ENCODE peak calls at places on chromosomes 13 and 19, in six cellular contexts. One of them, this sample, is unnamed.

GRCh38 chr19:15283141-15283885 is 49.0 kb downstream of the BRD4 start:
- DNase-seq in spleen: peak; percentile 46
- DNase-seq in stomach: no peak
- DNase-seq in suprapubic skin: no peak
- DNase-seq in SK-N-SH: no peak
- DNase-seq in HL-60: no peak
- DNase-seq in this sample: peak; percentile 77

GRCh38 chr19:43435775-43436174 is 21.1 kb downstream of the TEX101 start:
- DNase-seq in stomach: no peak
- DNase-seq in HL-60: no peak
- DNase-seq in suprapubic skin: no peak
- DNase-seq in SK-N-SH: no peak
- DNase-seq in spleen: no peak
- DNase-seq in this sample: no peak

GRCh38 chr13:38819053-38819452 is 132.2 kb downstream of the FREM2 start:
- DNase-seq in HL-60: no peak
- DNase-seq in spleen: no peak
- DNase-seq in suprapubic skin: no peak
- DNase-seq in SK-N-SH: no peak
- DNase-seq in stomach: peak; percentile 56
- DNase-seq in this sample: peak; percentile 68

GRCh38 chr13:26929971-26930730 is 169.6 kb upstream of the GPR12 start:
- DNase-seq in spleen: peak; percentile 90
- DNase-seq in SK-N-SH: peak; percentile 79
- DNase-seq in suprapubic skin: no peak
- DNase-seq in HL-60: peak; percentile 66
- DNase-seq in stomach: peak; percentile 69
- DNase-seq in this sample: peak; percentile 77

GRCh38 chr13:63189712-63190111 is 1774.1 kb upstream of the PCDH20 start:
- DNase-seq in stomach: no peak
- DNase-seq in spleen: no peak
- DNase-seq in HL-60: no peak
- DNase-seq in suprapubic skin: no peak
- DNase-seq in SK-N-SH: no peak
- DNase-seq in this sample: no peak

GRCh38 chr13:30049692-30050091 is 199.3 kb upstream of the UBL3 start:
- DNase-seq in SK-N-SH: no peak
- DNase-seq in stomach: no peak
- DNase-seq in suprapubic skin: no peak
- DNase-seq in HL-60: no peak
- DNase-seq in spleen: no peak
- DNase-seq in this sample: no peak

GRCh38 chr19:51457351-51458013 is 772 bp downstream of the SIGLEC8 start:
- DNase-seq in HL-60: no peak
- DNase-seq in stomach: no peak
- DNase-seq in SK-N-SH: no peak
- DNase-seq in suprapubic skin: no peak
- DNase-seq in spleen: no peak
- DNase-seq in this sample: no peak

GRCh38 chr13:47004552-47004951 is 107.7 kb upstream of the HTR2A start:
- DNase-seq in SK-N-SH: no peak
- DNase-seq in stomach: no peak
- DNase-seq in HL-60: no peak
- DNase-seq in spleen: no peak
- DNase-seq in suprapubic skin: no peak
- DNase-seq in this sample: no peak

GRCh38 chr19:53333466-53334449 is at the start of gene ZNF845:
- DNase-seq in SK-N-SH: peak; percentile 91
- DNase-seq in stomach: peak; percentile 98
- DNase-seq in suprapubic skin: peak; percentile 97
- DNase-seq in spleen: peak; percentile 98
- DNase-seq in HL-60: peak; percentile 93
- DNase-seq in this sample: peak; percentile 98

GRCh38 chr19:39154626-39155100 is 29.1 kb downstream of the PAK4 start:
- DNase-seq in stomach: peak; percentile 85
- DNase-seq in SK-N-SH: peak; percentile 75
- DNase-seq in spleen: no peak
- DNase-seq in suprapubic skin: no peak
- DNase-seq in HL-60: no peak
- DNase-seq in this sample: no peak

GRCh38 chr19:50315773-50316448 is 13.3 kb downstream of the KCNC3 start:
- DNase-seq in SK-N-SH: peak; percentile 84
- DNase-seq in HL-60: no peak
- DNase-seq in stomach: no peak
- DNase-seq in suprapubic skin: no peak
- DNase-seq in spleen: no peak
- DNase-seq in this sample: no peak

GRCh38 chr19:55058781-55059610 is 4.0 kb downstream of the RDH13 start:
- DNase-seq in HL-60: no peak
- DNase-seq in suprapubic skin: no peak
- DNase-seq in stomach: no peak
- DNase-seq in SK-N-SH: no peak
- DNase-seq in spleen: no peak
- DNase-seq in this sample: no peak

GRCh38 chr19:3369337-3370213 is 3.2 kb downstream of the NFIC start:
- DNase-seq in spleen: peak; percentile 84
- DNase-seq in SK-N-SH: no peak
- DNase-seq in suprapubic skin: no peak
- DNase-seq in HL-60: peak; percentile 51
- DNase-seq in stomach: peak; percentile 72
- DNase-seq in this sample: peak; percentile 94

GRCh38 chr13:77476456-77476855 is 59.0 kb upstream of the SCEL start:
- DNase-seq in SK-N-SH: no peak
- DNase-seq in spleen: no peak
- DNase-seq in suprapubic skin: no peak
- DNase-seq in stomach: no peak
- DNase-seq in HL-60: no peak
- DNase-seq in this sample: no peak

GRCh38 chr19:10100163-10100785 is 2.2 kb downstream of the ANGPTL6 start:
- DNase-seq in suprapubic skin: no peak
- DNase-seq in stomach: no peak
- DNase-seq in HL-60: no peak
- DNase-seq in SK-N-SH: no peak
- DNase-seq in spleen: peak; percentile 39
- DNase-seq in this sample: no peak

GRCh38 chr19:934197-934840 is 8.5 kb downstream of the ARID3A start:
- DNase-seq in HL-60: no peak
- DNase-seq in suprapubic skin: no peak
- DNase-seq in spleen: no peak
- DNase-seq in SK-N-SH: no peak
- DNase-seq in stomach: no peak
- DNase-seq in this sample: no peak

GRCh38 chr19:17454579-17454978 is 6.1 kb upstream of the TMEM221 start:
- DNase-seq in stomach: no peak
- DNase-seq in HL-60: no peak
- DNase-seq in suprapubic skin: no peak
- DNase-seq in spleen: no peak
- DNase-seq in SK-N-SH: peak; percentile 52
- DNase-seq in this sample: no peak

GRCh38 chr19:18419699-18420460 is 682 bp downstream of the SSBP4 start:
- DNase-seq in stomach: no peak
- DNase-seq in spleen: peak; percentile 88
- DNase-seq in SK-N-SH: peak; percentile 79
- DNase-seq in HL-60: no peak
- DNase-seq in suprapubic skin: peak; percentile 85
- DNase-seq in this sample: no peak

GRCh38 chr19:55465460-55466245 is 1.1 kb upstream of the C19orf85 start:
- DNase-seq in SK-N-SH: no peak
- DNase-seq in HL-60: no peak
- DNase-seq in spleen: peak; percentile 74
- DNase-seq in suprapubic skin: no peak
- DNase-seq in stomach: no peak
- DNase-seq in this sample: no peak

GRCh38 chr19:31271569-31271911 is 77.7 kb downstream of the TSHZ3 start:
- DNase-seq in stomach: no peak
- DNase-seq in spleen: no peak
- DNase-seq in suprapubic skin: no peak
- DNase-seq in SK-N-SH: no peak
- DNase-seq in HL-60: no peak
- DNase-seq in this sample: peak; percentile 7

GRCh38 chr13:110109910-110110309 is 197.0 kb downstream of the COL4A1 start:
- DNase-seq in SK-N-SH: no peak
- DNase-seq in stomach: no peak
- DNase-seq in spleen: no peak
- DNase-seq in suprapubic skin: no peak
- DNase-seq in HL-60: no peak
- DNase-seq in this sample: peak; percentile 93

GRCh38 chr13:108958013-108958376 is 328.6 kb downstream of the MYO16 start:
- DNase-seq in SK-N-SH: no peak
- DNase-seq in spleen: no peak
- DNase-seq in HL-60: no peak
- DNase-seq in suprapubic skin: no peak
- DNase-seq in stomach: no peak
- DNase-seq in this sample: no peak

GRCh38 chr19:13298565-13299481 is 148.6 kb downstream of the IER2 start:
- DNase-seq in stomach: no peak
- DNase-seq in HL-60: no peak
- DNase-seq in suprapubic skin: no peak
- DNase-seq in SK-N-SH: peak; percentile 51
- DNase-seq in spleen: no peak
- DNase-seq in this sample: no peak
- TF ChIP-seq POLR2AphosphoS5 in stomach: no peak
- TF ChIP-seq POLR2AphosphoS5 in HL-60: no peak
- TF ChIP-seq POLR2AphosphoS5 in suprapubic skin: no peak
- TF ChIP-seq POLR2AphosphoS5 in SK-N-SH: no peak
- TF ChIP-seq POLR2AphosphoS5 in spleen: no peak
- TF ChIP-seq POLR2AphosphoS5 in this sample: no peak

DNA sequence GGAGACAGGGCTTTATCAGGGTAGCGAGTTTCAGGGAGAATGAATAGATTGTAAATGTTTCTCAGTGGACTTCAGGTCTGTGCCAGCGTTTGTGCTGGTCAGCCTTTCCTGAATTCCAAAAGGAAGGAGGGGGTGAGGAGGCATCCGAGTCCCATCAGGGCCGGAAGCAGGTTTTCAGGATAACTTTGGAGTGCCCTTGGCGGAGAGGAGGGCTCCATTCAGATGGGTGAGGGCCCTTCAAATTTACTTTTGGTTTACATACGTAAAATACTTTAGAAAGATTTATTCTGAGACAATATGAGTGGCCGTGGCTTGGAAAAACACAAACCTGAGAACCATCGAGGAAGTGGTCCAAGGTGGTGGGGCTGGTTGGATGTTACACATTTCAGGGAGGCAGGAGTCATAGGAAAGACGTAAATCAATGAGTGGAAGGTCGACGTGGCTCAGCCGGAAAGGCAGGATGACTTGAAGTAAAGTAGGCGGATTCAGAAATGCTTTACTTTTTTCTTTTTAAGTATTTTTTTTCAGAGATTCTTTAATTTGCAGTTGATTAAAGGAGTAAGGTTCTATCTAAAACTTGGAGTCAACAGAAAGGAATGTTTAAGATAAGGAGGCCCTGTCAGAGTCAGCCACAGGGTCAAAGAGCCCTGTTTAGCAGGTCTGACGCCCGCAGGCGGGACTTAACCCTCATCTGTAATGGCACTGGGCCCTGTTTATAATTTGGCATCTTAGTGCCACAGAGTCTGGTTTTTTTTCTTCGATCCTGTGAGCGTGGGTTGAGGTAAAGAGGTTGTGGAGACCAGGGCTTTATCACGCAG is 32.8 kb downstream of the ATP11A start:
- DNase-seq in suprapubic skin: peak; percentile 62
- DNase-seq in spleen: peak; percentile 34
- DNase-seq in stomach: peak; percentile 79
- DNase-seq in SK-N-SH: no peak
- DNase-seq in HL-60: no peak
- DNase-seq in this sample: no peak
- TF ChIP-seq POLR2AphosphoS5 in suprapubic skin: no peak
- TF ChIP-seq POLR2AphosphoS5 in spleen: no peak
- TF ChIP-seq POLR2AphosphoS5 in stomach: no peak
- TF ChIP-seq POLR2AphosphoS5 in SK-N-SH: no peak
- TF ChIP-seq POLR2AphosphoS5 in HL-60: no peak
- TF ChIP-seq POLR2AphosphoS5 in this sample: no peak

GRCh38 chr19:7679017-7679720 is 1.5 kb upstream of the TRAPPC5 start:
- DNase-seq in stomach: no peak
- DNase-seq in SK-N-SH: peak; percentile 57
- DNase-seq in suprapubic skin: no peak
- DNase-seq in spleen: peak; percentile 91
- DNase-seq in HL-60: peak; percentile 80
- DNase-seq in this sample: no peak

GRCh38 chr19:7679771-7680605 is 645 bp upstream of the TRAPPC5 start:
- DNase-seq in spleen: peak; percentile 70
- DNase-seq in suprapubic skin: no peak
- DNase-seq in stomach: no peak
- DNase-seq in SK-N-SH: no peak
- DNase-seq in HL-60: no peak
- DNase-seq in this sample: no peak

GRCh38 chr19:7681336-7682174 is 922 bp downstream of the TRAPPC5 start:
- DNase-seq in HL-60: peak; percentile 100
- DNase-seq in spleen: peak; percentile 94
- DNase-seq in stomach: peak; percentile 75
- DNase-seq in SK-N-SH: peak; percentile 82
- DNase-seq in suprapubic skin: peak; percentile 90
- DNase-seq in this sample: peak; percentile 87

GRCh38 chr19:7682175-7682855 is 1.7 kb downstream of the TRAPPC5 start:
- DNase-seq in stomach: no peak
- DNase-seq in HL-60: no peak
- DNase-seq in SK-N-SH: no peak
- DNase-seq in spleen: peak; percentile 88
- DNase-seq in suprapubic skin: no peak
- DNase-seq in this sample: no peak

GRCh38 chr19:7680606-7681335 is at the start of gene TRAPPC5:
- DNase-seq in SK-N-SH: peak; percentile 98
- DNase-seq in HL-60: peak; percentile 87
- DNase-seq in suprapubic skin: peak; percentile 81
- DNase-seq in stomach: peak; percentile 89
- DNase-seq in spleen: peak; percentile 98
- DNase-seq in this sample: peak; percentile 89
- TF ChIP-seq POLR2AphosphoS5 in SK-N-SH: peak; percentile 54
- TF ChIP-seq POLR2AphosphoS5 in HL-60: peak; percentile 47
- TF ChIP-seq POLR2AphosphoS5 in suprapubic skin: no peak
- TF ChIP-seq POLR2AphosphoS5 in stomach: peak; percentile 63
- TF ChIP-seq POLR2AphosphoS5 in spleen: peak; percentile 93
- TF ChIP-seq POLR2AphosphoS5 in this sample: peak; percentile 77

GRCh38 chr19:41926861-41927809 is 1.1 kb downstream of the ERFL start:
- DNase-seq in stomach: no peak
- DNase-seq in HL-60: no peak
- DNase-seq in SK-N-SH: no peak
- DNase-seq in suprapubic skin: no peak
- DNase-seq in spleen: no peak
- DNase-seq in this sample: no peak
- TF ChIP-seq POLR2AphosphoS5 in stomach: no peak
- TF ChIP-seq POLR2AphosphoS5 in HL-60: no peak
- TF ChIP-seq POLR2AphosphoS5 in SK-N-SH: no peak
- TF ChIP-seq POLR2AphosphoS5 in suprapubic skin: no peak
- TF ChIP-seq POLR2AphosphoS5 in spleen: no peak
- TF ChIP-seq POLR2AphosphoS5 in this sample: no peak